ENCODE peak calls at places on chromosome 5, in six cellular contexts. D is SK-N-SH, B is HepG2, Q is H1, L is K562, U is GM12878. I is an unnamed sample.

GRCh38 chr5:132668706-132669454 is 4.9 kb upstream of the IL4 start:
- DNase-seq in D (no peak), B (no peak), Q (no peak), L (no peak), U (no peak), I (no peak)

GRCh38 chr5:13524931-13525330 is 419.6 kb downstream of the DNAH5 start:
- DNase-seq in D (no peak), B (no peak), Q (no peak), L (no peak), U (no peak), I (no peak)

GRCh38 chr5:180353226-180353962 is at the start of gene GFPT2:
- DNase-seq in D (peak; percentile 100), B (peak; percentile 28), Q (peak; percentile 41), L (peak; percentile 78), U (no peak), I (peak; percentile 2)

GRCh38 chr5:94849821-94850736 is 231.6 kb downstream of the SLF1 start:
- DNase-seq in D (peak; percentile 39), B (peak; percentile 34), Q (no peak), L (peak; percentile 47), U (peak; percentile 16), I (no peak)

GRCh38 chr5:180787711-180788431 is 14.7 kb downstream of the MGAT1 start:
- DNase-seq in D (no peak), B (no peak), Q (no peak), L (no peak), U (no peak), I (no peak)

GRCh38 chr5:9545959-9546851 is at the start of gene SEMA5A:
- DNase-seq in D (peak; percentile 79), B (no peak), Q (no peak), L (peak; percentile 60), U (no peak), I (no peak)

GRCh38 chr5:14491505-14491904 is 90.1 kb upstream of the OTULINL start:
- DNase-seq in D (peak; percentile 21), B (no peak), Q (no peak), L (no peak), U (no peak), I (peak; percentile 59)

GRCh38 chr5:9104576-9105339 is 441.1 kb downstream of the SEMA5A start:
- DNase-seq in D (no peak), B (no peak), Q (no peak), L (no peak), U (no peak), I (no peak)

GRCh38 chr5:9766581-9766980 is 136.4 kb upstream of the TAS2R1 start:
- DNase-seq in D (no peak), B (no peak), Q (no peak), L (no peak), U (no peak), I (no peak)

GRCh38 chr5:905139-905642 is 12.5 kb downstream of the TRIP13 start:
- DNase-seq in D (no peak), B (no peak), Q (no peak), L (no peak), U (no peak), I (no peak)

GRCh38 chr5:80870442-80870841 is 89.7 kb upstream of the RASGRF2 start:
- DNase-seq in D (no peak), B (no peak), Q (no peak), L (peak; percentile 36), U (no peak), I (no peak)

GRCh38 chr5:96254980-96255681 is 177.9 kb downstream of the PCSK1 start:
- DNase-seq in D (no peak), B (no peak), Q (no peak), L (no peak), U (no peak), I (no peak)

GRCh38 chr5:72035831-72036230 is 71.4 kb upstream of the MAP1B start:
- DNase-seq in D (no peak), B (no peak), Q (no peak), L (no peak), U (no peak), I (no peak)

GRCh38 chr5:157159209-157159751 is 6.8 kb downstream of the GARIN3 start:
- DNase-seq in D (no peak), B (no peak), Q (no peak), L (no peak), U (no peak), I (no peak)

GRCh38 chr5:170338933-170339779 is 41.6 kb upstream of the LCP2 start:
- DNase-seq in D (no peak), B (no peak), Q (no peak), L (peak; percentile 69), U (no peak), I (no peak)

GRCh38 chr5:132704875-132705274 is 31.1 kb downstream of the IL4 start:
- DNase-seq in D (no peak), B (no peak), Q (no peak), L (no peak), U (no peak), I (no peak)

GRCh38 chr5:150219142-150219541 is 29.3 kb downstream of the SLC6A7 start:
- DNase-seq in D (peak; percentile 50), B (no peak), Q (no peak), L (no peak), U (no peak), I (no peak)

GRCh38 chr5:160071521-160072299 is 47.5 kb downstream of the PWWP2A start:
- DNase-seq in D (peak; percentile 12), B (no peak), Q (no peak), L (no peak), U (no peak), I (no peak)

GRCh38 chr5:87151547-87151946 is 116.1 kb upstream of the RASA1 start:
- DNase-seq in D (no peak), B (no peak), Q (no peak), L (peak; percentile 12), U (no peak), I (peak; percentile 4)

GRCh38 chr5:75010838-75011237 is 41.5 kb downstream of the GCNT4 start:
- DNase-seq in D (no peak), B (peak; percentile 63), Q (no peak), L (no peak), U (no peak), I (no peak)

GRCh38 chr5:139646912-139647391 is 1.2 kb upstream of the CXXC5 start:
- DNase-seq in D (peak; percentile 60), B (no peak), Q (no peak), L (peak; percentile 73), U (no peak), I (no peak)

GRCh38 chr5:17163185-17163584 is 54.2 kb upstream of the BASP1 start:
- DNase-seq in D (no peak), B (no peak), Q (no peak), L (peak; percentile 16), U (no peak), I (no peak)

GRCh38 chr5:55711531-55712022 is 547 bp downstream of the SLC38A9 start:
- DNase-seq in D (no peak), B (no peak), Q (no peak), L (peak; percentile 17), U (no peak), I (no peak)

GRCh38 chr5:149800563-149801103 is 70.5 kb downstream of the PPARGC1B start:
- DNase-seq in D (no peak), B (no peak), Q (no peak), L (no peak), U (no peak), I (no peak)

GRCh38 chr5:103465891-103466290 is 96.7 kb downstream of the NUDT12 start:
- DNase-seq in D (no peak), B (no peak), Q (no peak), L (no peak), U (no peak), I (no peak)

GRCh38 chr5:40221796-40222195 is 457.9 kb upstream of the PTGER4 start:
- DNase-seq in D (no peak), B (no peak), Q (no peak), L (no peak), U (no peak), I (no peak)

GRCh38 chr5:102547161-102547560 is 48.4 kb upstream of the SLCO6A1 start:
- DNase-seq in D (no peak), B (no peak), Q (no peak), L (no peak), U (no peak), I (no peak)

GRCh38 chr5:34042302-34042701 is 711 bp downstream of the C1QTNF3 start:
- DNase-seq in D (no peak), B (no peak), Q (no peak), L (no peak), U (no peak), I (no peak)

GRCh38 chr5:125501396-125501795 is 755.0 kb upstream of the ZNF608 start:
- DNase-seq in D (no peak), B (no peak), Q (no peak), L (no peak), U (no peak), I (no peak)

GRCh38 chr5:133785182-133785581 is 172.8 kb upstream of the FSTL4 start:
- DNase-seq in D (no peak), B (no peak), Q (no peak), L (peak; percentile 15), U (no peak), I (no peak)

GRCh38 chr5:6504677-6505414 is 56.2 kb downstream of the UBE2QL1 start:
- DNase-seq in D (no peak), B (no peak), Q (no peak), L (no peak), U (no peak), I (no peak)
- TF ChIP-seq CTCF in D (no peak), B (no peak), Q (no peak), L (no peak), U (no peak), I (no peak)

GRCh38 chr5:136086776-136087566 is 45.7 kb upstream of the SMAD5 start:
- DNase-seq in D (no peak), B (no peak), Q (no peak), L (no peak), U (no peak), I (no peak)
- TF ChIP-seq GABPA in D (no peak), B (no peak), Q (no peak), L (no peak), U (no peak), I (no peak)

GRCh38 chr5:66869347-66869746 is 273.2 kb downstream of the MAST4 start:
- DNase-seq in D (no peak), B (no peak), Q (no peak), L (no peak), U (no peak), I (no peak)
- TF ChIP-seq CTCF in D (no peak), B (no peak), Q (no peak), L (no peak), U (no peak), I (no peak)

GRCh38 chr5:93735378-93735777 is 6.0 kb downstream of the POU5F2 start:
- DNase-seq in D (no peak), B (no peak), Q (no peak), L (no peak), U (no peak), I (no peak)
- TF ChIP-seq GABPA in D (no peak), B (no peak), Q (no peak), L (no peak), U (no peak), I (no peak)

I was measured in HL-60.